ENCODE peak calls at places on chromosomes 2 and 18, in nine cellular contexts. U is HCT116, D is astrocyte, S is AG10803, H is B cell, Y is AG04450, K is RWPE1, G is left ventricle myocardium inferior, V is WTC11. A is an unnamed sample.

GRCh38 chr2:114368705-114369104 is 73.7 kb upstream of the DPP10 start:
- DNase-seq in D (no peak), H (no peak), V (no peak), G (no peak), K (no peak), S (no peak), U (no peak), Y (no peak), A (no peak)

GRCh38 chr18:3451989-3452749 is 2.2 kb downstream of the TGIF1 start:
- DNase-seq in S (peak), V (peak), K (no peak), D (peak), Y (no peak), H (peak), G (peak), U (no peak), A (no peak)

GRCh38 chr2:109545828-109546713 is 67.7 kb downstream of the SEPTIN10 start:
- DNase-seq in K (peak), G (peak), D (peak), V (peak), Y (peak), S (peak), U (peak), H (peak), A (no peak)

GRCh38 chr18:702957-703659 is 9.3 kb downstream of the ENOSF1 start:
- DNase-seq in S (peak), H (no peak), V (no peak), D (peak), U (no peak), Y (peak), G (no peak), K (peak), A (no peak)

GRCh38 chr2:71603851-71604708 is 150.7 kb downstream of the DYSF start:
- DNase-seq in U (no peak), D (no peak), G (peak), S (no peak), Y (no peak), H (no peak), K (no peak), V (peak), A (peak)

GRCh38 chr2:202773576-202773975 is 98.0 kb downstream of the ICA1L start:
- DNase-seq in Y (no peak), K (no peak), V (no peak), U (no peak), D (no peak), H (no peak), G (no peak), S (no peak), A (no peak)

GRCh38 chr2:215784371-215784783 is 229.0 kb downstream of the MREG start:
- DNase-seq in S (peak), H (no peak), Y (peak), D (peak), U (no peak), G (no peak), V (no peak), K (no peak), A (no peak)

GRCh38 chr18:60413944-60414547 is 41.5 kb upstream of the MC4R start:
- DNase-seq in G (no peak), D (no peak), S (peak), Y (no peak), V (peak), H (peak), K (no peak), U (peak), A (no peak)

GRCh38 chr2:54106631-54107454 is 8.6 kb upstream of the ACYP2 start:
- DNase-seq in V (no peak), H (peak), S (peak), G (no peak), Y (no peak), D (peak), U (peak), K (peak), A (no peak)

GRCh38 chr18:35775887-35776286 is 194.3 kb downstream of the GALNT1 start:
- DNase-seq in G (no peak), Y (no peak), S (no peak), K (no peak), U (no peak), H (no peak), V (no peak), D (peak), A (no peak)

GRCh38 chr2:64742678-64743077 is 89.0 kb upstream of the SERTAD2 start:
- DNase-seq in K (no peak), H (no peak), U (no peak), D (no peak), G (no peak), S (no peak), Y (no peak), V (no peak), A (no peak)

GRCh38 chr2:128623776-128624424 is 305.2 kb upstream of the HS6ST1 start:
- DNase-seq in D (peak), Y (peak), U (no peak), G (no peak), H (no peak), S (peak), K (peak), V (no peak), A (peak)

GRCh38 chr18:46793565-46793964 is 36.7 kb upstream of the ST8SIA5 start:
- DNase-seq in S (no peak), G (no peak), K (no peak), H (no peak), Y (no peak), D (no peak), V (no peak), U (no peak), A (no peak)
- TF ChIP-seq CTCF in S (peak), G (peak), K (no peak), H (no peak), Y (peak), D (no peak), V (no peak), U (no peak), A (peak)

GRCh38 chr2:43168016-43168369 is 58.4 kb downstream of the ZFP36L2 start:
- DNase-seq in U (no peak), Y (no peak), H (no peak), S (no peak), K (no peak), G (no peak), D (no peak), V (no peak), A (no peak)

GRCh38 chr2:43164686-43165085 is 61.7 kb downstream of the ZFP36L2 start:
- DNase-seq in U (no peak), Y (no peak), G (no peak), H (no peak), K (no peak), V (no peak), D (no peak), S (no peak), A (no peak)

GRCh38 chr2:43163365-43163715 is 63.1 kb downstream of the ZFP36L2 start:
- DNase-seq in S (no peak), K (no peak), V (no peak), U (no peak), H (no peak), Y (no peak), D (no peak), G (no peak), A (no peak)

GRCh38 chr2:43161650-43162542 is 64.5 kb downstream of the ZFP36L2 start:
- DNase-seq in H (no peak), K (no peak), V (no peak), S (no peak), U (no peak), Y (no peak), D (no peak), G (no peak), A (no peak)

GRCh38 chr2:43165378-43166025 is 60.9 kb downstream of the ZFP36L2 start:
- DNase-seq in V (peak), D (peak), Y (no peak), S (no peak), H (no peak), G (no peak), U (no peak), K (no peak), A (no peak)
- TF ChIP-seq CTCF in V (no peak), D (no peak), Y (peak), S (no peak), H (no peak), G (no peak), U (no peak), K (no peak), A (peak)

GRCh38 chr2:224359569-224359968 is 42.3 kb downstream of the FAM124B start:
- DNase-seq in Y (no peak), U (no peak), G (no peak), K (no peak), D (no peak), V (peak), S (no peak), H (no peak), A (no peak)

GRCh38 chr2:224362094-224362493 is 39.8 kb downstream of the FAM124B start:
- DNase-seq in H (no peak), Y (no peak), G (no peak), D (no peak), U (no peak), V (no peak), K (no peak), S (no peak), A (no peak)

GRCh38 chr2:224366269-224366668 is 35.6 kb downstream of the FAM124B start:
- DNase-seq in K (no peak), D (no peak), H (no peak), S (peak), U (no peak), G (no peak), Y (no peak), V (no peak), A (no peak)

GRCh38 chr2:224360801-224361251 is 41.1 kb downstream of the FAM124B start:
- DNase-seq in G (no peak), U (no peak), K (peak), H (no peak), Y (no peak), D (peak), V (no peak), S (no peak), A (no peak)

DNA sequence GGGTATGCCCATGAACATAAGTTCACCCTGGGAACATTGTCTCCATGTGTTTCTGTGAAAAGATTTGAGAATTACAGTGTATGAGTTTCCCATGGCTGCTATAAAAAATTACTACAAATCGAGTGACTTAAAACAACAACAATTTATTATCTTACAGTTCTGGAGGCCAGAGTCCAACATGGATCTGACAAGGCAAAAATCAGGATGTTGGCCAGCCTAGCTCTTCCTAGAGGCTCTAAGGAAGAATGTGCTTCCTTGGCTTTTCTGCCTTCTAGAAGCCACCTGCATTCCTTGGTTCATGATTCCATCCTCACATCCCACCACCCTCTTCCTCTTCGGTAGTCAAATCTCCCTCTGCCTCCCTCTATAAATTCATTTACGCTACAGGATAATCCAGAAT is 38.6 kb downstream of the FAM124B start:
- DNase-seq in G (no peak), Y (no peak), K (no peak), U (no peak), V (no peak), S (no peak), H (no peak), D (no peak), A (no peak)
- TF ChIP-seq CTCF in G (no peak), Y (peak), K (no peak), U (no peak), V (no peak), S (no peak), H (no peak), D (no peak), A (no peak)

DNA sequence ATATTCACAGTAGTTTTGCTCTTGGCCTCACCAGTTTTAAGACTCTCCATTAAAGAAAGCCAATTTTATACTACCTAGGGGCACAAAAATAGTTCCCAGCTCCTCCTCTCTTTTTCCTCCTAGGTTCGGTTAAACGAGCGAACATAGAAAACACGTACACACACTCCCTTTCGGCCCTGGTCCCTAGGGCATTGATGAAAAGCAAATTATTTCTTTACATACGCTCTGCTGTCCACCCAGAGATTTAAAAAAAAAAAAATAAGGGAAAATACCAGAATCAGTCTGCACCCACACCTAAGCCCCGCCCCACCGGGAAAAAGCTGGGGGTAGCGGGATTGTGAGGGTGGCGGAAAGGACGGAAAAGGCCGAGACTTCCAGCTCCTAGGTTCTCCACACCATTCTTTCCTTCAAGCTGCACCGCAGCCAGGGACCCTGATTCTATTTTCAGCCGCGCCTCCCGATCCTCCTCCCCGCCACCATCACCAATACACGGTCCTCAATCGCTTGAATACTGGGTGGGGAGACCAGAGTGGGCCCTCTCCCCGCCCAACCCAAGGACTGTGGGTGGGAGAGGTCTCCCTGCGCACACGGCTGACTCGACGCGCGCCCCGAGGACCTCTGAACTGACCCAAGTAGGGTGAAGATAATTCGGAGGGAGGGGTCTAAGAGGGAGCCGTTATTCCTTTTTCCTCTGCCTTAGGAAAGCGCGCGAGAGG is 769 bp downstream of the ATF2 start:
- DNase-seq in H (no peak), U (no peak), S (peak), V (peak), G (peak), Y (no peak), K (peak), D (peak), A (no peak)
- TF ChIP-seq CTCF in H (no peak), U (no peak), S (no peak), V (no peak), G (no peak), Y (no peak), K (no peak), D (no peak), A (no peak)

GRCh38 chr18:27298215-27298804 is 113.2 kb upstream of the CHST9 start:
- DNase-seq in D (no peak), G (no peak), Y (no peak), S (no peak), V (no peak), K (peak), U (no peak), H (no peak), A (no peak)
- TF ChIP-seq CTCF in D (no peak), G (peak), Y (no peak), S (no peak), V (no peak), K (peak), U (no peak), H (no peak), A (peak)

DNA sequence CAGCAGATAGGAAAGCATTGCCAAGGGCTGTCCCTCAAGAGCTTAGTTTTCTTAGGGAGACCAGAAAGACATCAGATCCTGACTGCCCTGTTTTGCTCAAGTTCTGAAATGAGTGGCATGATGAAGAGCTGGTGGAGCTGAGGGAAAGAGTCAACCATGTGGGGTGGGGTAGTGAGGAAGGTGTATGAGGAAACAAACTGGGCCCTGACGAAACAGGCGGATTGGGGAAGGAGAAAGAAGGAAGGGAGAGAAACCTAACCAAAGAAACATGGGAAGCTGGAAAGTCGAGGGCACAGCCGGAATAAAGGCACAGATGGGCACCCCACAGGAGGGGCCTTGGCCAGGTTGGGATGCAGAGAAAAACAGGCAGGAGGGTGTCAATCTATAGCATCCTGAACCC is 8.0 kb downstream of the TGOLN2 start:
- DNase-seq in U (no peak), D (no peak), G (no peak), Y (no peak), H (no peak), V (no peak), K (no peak), S (no peak), A (no peak)
- TF ChIP-seq CTCF in U (no peak), D (no peak), G (no peak), Y (no peak), H (no peak), V (no peak), K (no peak), S (no peak), A (no peak)

GRCh38 chr2:169362346-169363026 is at the start of gene LRP2:
- DNase-seq in S (no peak), K (no peak), H (peak), Y (no peak), V (peak), G (no peak), D (no peak), U (no peak), A (no peak)
- TF ChIP-seq CTCF in S (no peak), K (no peak), H (no peak), Y (no peak), V (no peak), G (no peak), D (no peak), U (no peak), A (peak)

DNA sequence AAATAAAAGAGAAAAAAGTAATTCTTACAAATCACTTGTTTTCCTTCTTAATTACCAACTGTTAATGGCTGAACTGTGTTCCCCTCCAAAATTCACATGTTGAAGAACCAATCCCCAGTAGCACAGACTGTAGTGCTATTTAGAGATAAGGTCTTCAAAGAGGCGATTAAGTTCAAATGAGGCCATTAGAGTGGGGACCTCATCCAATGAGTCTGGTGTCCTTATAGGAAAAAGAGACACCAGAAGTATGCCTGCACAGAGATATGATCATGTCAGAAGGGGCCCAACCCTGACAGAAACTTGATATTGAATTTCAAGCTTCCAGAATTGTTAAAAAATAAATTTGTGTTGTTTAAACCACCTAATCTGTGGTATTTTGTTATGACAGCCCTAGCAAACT is 89.8 kb downstream of the MEMO1 start:
- DNase-seq in U (no peak), Y (no peak), D (no peak), S (no peak), H (no peak), G (no peak), K (no peak), V (no peak), A (no peak)
- TF ChIP-seq CTCF in U (no peak), Y (no peak), D (no peak), S (no peak), H (no peak), G (no peak), K (no peak), V (no peak), A (no peak)

DNA sequence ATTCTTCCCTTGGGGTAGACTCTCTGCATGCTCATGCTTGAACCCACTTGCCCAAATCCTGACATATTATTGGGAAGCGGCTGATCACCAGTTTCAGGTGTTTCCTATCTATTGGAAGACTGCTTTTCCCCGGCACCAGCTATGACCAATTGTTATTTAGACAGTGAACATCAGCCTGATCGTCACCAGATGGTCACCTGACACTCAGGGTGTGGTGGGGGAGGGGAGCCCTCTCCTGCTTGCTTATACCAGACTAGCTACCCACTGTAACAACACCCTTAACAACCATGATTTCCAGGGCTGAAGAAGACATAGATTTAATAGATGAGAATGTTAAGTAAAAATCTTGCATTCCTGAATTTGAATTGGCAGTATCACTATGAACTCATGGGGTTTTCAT is 44.3 kb downstream of the RBM43 start:
- DNase-seq in H (no peak), G (no peak), Y (no peak), S (no peak), V (peak), U (no peak), D (no peak), K (no peak), A (no peak)
- TF ChIP-seq CTCF in H (no peak), G (no peak), Y (no peak), S (no peak), V (no peak), U (no peak), D (no peak), K (no peak), A (no peak)